ENCODE peak calls at places on chromosomes 5 and 9, in seven cellular contexts. E, K, X, A, L, Z and R are unnamed samples.

GRCh38 chr5:101942321-101942882 is 353.7 kb downstream of the SLCO4C1 start:
- DNase-seq in E (peak), K (peak), X (peak), A (peak), L (no peak), Z (no peak), R (no peak)

GRCh38 chr9:88892729-88893128 is 98.5 kb upstream of the S1PR3 start:
- DNase-seq in E (no peak), K (no peak), X (no peak), A (no peak), L (no peak), Z (no peak), R (no peak)

GRCh38 chr9:110821064-110821463 is 152.5 kb downstream of the MUSK start:
- DNase-seq in E (no peak), K (no peak), X (no peak), A (no peak), L (no peak), Z (no peak), R (no peak)

GRCh38 chr9:87732756-87733155 is 6.8 kb downstream of the CTSL start:
- DNase-seq in E (no peak), K (no peak), X (no peak), A (no peak), L (no peak), Z (no peak), R (no peak)

GRCh38 chr5:157520911-157521703 is 54.5 kb downstream of the ADAM19 start:
- DNase-seq in E (no peak), K (no peak), X (peak), A (peak), L (no peak), Z (no peak), R (no peak)

GRCh38 chr9:35791321-35791921 is at the start of gene NPR2:
- DNase-seq in E (peak), K (no peak), X (no peak), A (no peak), L (peak), Z (no peak), R (no peak)

GRCh38 chr5:115459844-115460243 is 84.7 kb downstream of the FEM1C start:
- DNase-seq in E (no peak), K (no peak), X (no peak), A (no peak), L (no peak), Z (no peak), R (peak)

GRCh38 chr5:93517828-93518227 is 63.2 kb downstream of the NR2F1-AS1 start:
- DNase-seq in E (no peak), K (no peak), X (peak), A (no peak), L (no peak), Z (no peak), R (no peak)

GRCh38 chr9:121440265-121440664 is 59.4 kb downstream of the GGTA1 start:
- DNase-seq in E (no peak), K (no peak), X (no peak), A (peak), L (no peak), Z (no peak), R (no peak)

GRCh38 chr9:27539479-27540441 is 10.1 kb upstream of the MOB3B start:
- DNase-seq in E (no peak), K (peak), X (no peak), A (no peak), L (no peak), Z (no peak), R (no peak)

GRCh38 chr5:88690619-88691560 is 192.1 kb downstream of the MEF2C start:
- DNase-seq in E (peak), K (peak), X (peak), A (peak), L (peak), Z (peak), R (no peak)

GRCh38 chr5:3878267-3878666 is 282.6 kb downstream of the IRX1 start:
- DNase-seq in E (no peak), K (no peak), X (no peak), A (no peak), L (no peak), Z (no peak), R (no peak)

GRCh38 chr5:150253416-150254208 is 36.0 kb downstream of the CAMK2A start:
- DNase-seq in E (no peak), K (no peak), X (no peak), A (no peak), L (no peak), Z (no peak), R (no peak)

GRCh38 chr9:110923601-110924000 is 114.7 kb downstream of the LPAR1 start:
- DNase-seq in E (no peak), K (no peak), X (no peak), A (no peak), L (no peak), Z (no peak), R (no peak)

GRCh38 chr9:109120204-109120789 is 550 bp upstream of the TMEM245 start:
- DNase-seq in E (no peak), K (no peak), X (no peak), A (no peak), L (no peak), Z (no peak), R (no peak)

GRCh38 chr9:92275541-92275940 is 18.0 kb downstream of the IARS1 start:
- DNase-seq in E (no peak), K (no peak), X (no peak), A (peak), L (no peak), Z (no peak), R (no peak)

GRCh38 chr9:113650207-113651131 is 186.9 kb downstream of the RGS3 start:
- DNase-seq in E (peak), K (no peak), X (no peak), A (peak), L (no peak), Z (no peak), R (no peak)

GRCh38 chr5:172943906-172944305 is 15.3 kb upstream of the RPL26L1 start:
- DNase-seq in E (no peak), K (no peak), X (no peak), A (no peak), L (no peak), Z (no peak), R (no peak)

GRCh38 chr5:166509085-166509484 is 1782.4 kb upstream of the WWC1 start:
- DNase-seq in E (peak), K (no peak), X (no peak), A (peak), L (no peak), Z (no peak), R (peak)

GRCh38 chr9:38643456-38644173 is 23.2 kb upstream of the ANKRD18A start:
- DNase-seq in E (no peak), K (no peak), X (no peak), A (no peak), L (no peak), Z (no peak), R (no peak)

GRCh38 chr9:18791074-18791473 is 241.9 kb downstream of the SAXO1 start:
- DNase-seq in E (peak), K (no peak), X (no peak), A (no peak), L (no peak), Z (no peak), R (no peak)

GRCh38 chr9:137306546-137307254 is 4.6 kb upstream of the NRARP start:
- DNase-seq in E (no peak), K (peak), X (no peak), A (no peak), L (peak), Z (peak), R (no peak)

GRCh38 chr9:107782381-107782780 is 292.8 kb upstream of the KLF4 start:
- DNase-seq in E (no peak), K (no peak), X (no peak), A (no peak), L (no peak), Z (no peak), R (peak)

GRCh38 chr9:33517373-33517772 is 6.7 kb upstream of the ANKRD18B start:
- DNase-seq in E (peak), K (peak), X (no peak), A (peak), L (no peak), Z (no peak), R (no peak)

GRCh38 chr9:74760031-74760700 is 127.6 kb downstream of the TRPM6 start:
- DNase-seq in E (no peak), K (no peak), X (no peak), A (peak), L (no peak), Z (no peak), R (no peak)

GRCh38 chr5:154391788-154392187 is 54.0 kb upstream of the SAP30L start:
- DNase-seq in E (no peak), K (no peak), X (no peak), A (no peak), L (no peak), Z (no peak), R (no peak)

GRCh38 chr5:109739741-109740140 is 50.0 kb downstream of the MAN2A1 start:
- DNase-seq in E (peak), K (no peak), X (no peak), A (peak), L (no peak), Z (no peak), R (peak)

GRCh38 chr5:107670927-107671741 is at the start of gene EFNA5:
- DNase-seq in E (peak), K (peak), X (peak), A (peak), L (peak), Z (peak), R (no peak)

DNA sequence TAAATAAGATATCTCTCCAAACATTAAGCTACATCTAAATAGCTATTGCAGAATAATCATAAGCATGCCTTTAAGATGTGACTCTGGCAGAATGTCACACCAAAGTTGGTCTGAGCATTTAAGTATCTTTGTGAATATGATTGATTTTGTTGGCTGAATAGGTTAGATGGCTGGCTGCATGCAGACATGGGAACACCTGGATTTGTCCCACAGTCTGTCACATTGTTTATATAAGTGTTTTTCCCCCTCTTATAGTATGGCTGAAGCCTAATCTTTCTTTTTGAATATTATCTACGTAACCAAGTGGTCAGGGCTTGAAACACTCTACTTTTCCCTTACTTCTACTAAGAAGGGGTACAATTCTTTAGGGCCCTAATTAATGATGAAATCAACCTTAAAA is 36.2 kb downstream of the PCSK1 start:
- DNase-seq in E (no peak), K (peak), X (no peak), A (no peak), L (no peak), Z (no peak), R (no peak)
- TF ChIP-seq CTCF in E (no peak), K (no peak), X (no peak), A (no peak), L (no peak), Z (no peak), R (no peak)

GRCh38 chr5:54959673-54960418 is 25.5 kb downstream of the ESM1 start:
- DNase-seq in E (peak), K (no peak), X (no peak), A (no peak), L (no peak), Z (no peak), R (no peak)
- TF ChIP-seq CTCF in E (peak), K (no peak), X (peak), A (no peak), L (no peak), Z (no peak), R (peak)

GRCh38 chr5:133613743-133614142 is 1.4 kb upstream of the FSTL4 start:
- DNase-seq in E (no peak), K (no peak), X (peak), A (no peak), L (no peak), Z (no peak), R (no peak)

GRCh38 chr5:133611357-133612020 is 852 bp downstream of the FSTL4 start:
- DNase-seq in E (peak), K (no peak), X (no peak), A (no peak), L (peak), Z (no peak), R (no peak)

GRCh38 chr5:133610489-133611356 is 1.6 kb downstream of the FSTL4 start:
- DNase-seq in E (peak), K (peak), X (peak), A (peak), L (peak), Z (peak), R (peak)

GRCh38 chr5:133613184-133613583 is 843 bp upstream of the FSTL4 start:
- DNase-seq in E (no peak), K (no peak), X (no peak), A (no peak), L (no peak), Z (no peak), R (no peak)

GRCh38 chr5:133612021-133612860 is at the start of gene FSTL4:
- DNase-seq in E (peak), K (peak), X (peak), A (peak), L (peak), Z (peak), R (no peak)
- TF ChIP-seq CTCF in E (no peak), K (no peak), X (no peak), A (peak), L (no peak), Z (no peak), R (no peak)

GRCh38 chr5:12272389-12272788 is 368.1 kb upstream of the CTNND2 start:
- DNase-seq in E (peak), K (no peak), X (no peak), A (no peak), L (no peak), Z (no peak), R (no peak)
- TF ChIP-seq CTCF in E (no peak), K (no peak), X (no peak), A (no peak), L (no peak), Z (no peak), R (no peak)

GRCh38 chr5:55220433-55221185 is 6.5 kb downstream of the MCIDAS start:
- DNase-seq in E (peak), K (peak), X (no peak), A (no peak), L (peak), Z (no peak), R (no peak)
- TF ChIP-seq CTCF in E (no peak), K (no peak), X (no peak), A (no peak), L (no peak), Z (no peak), R (no peak)

GRCh38 chr5:35622974-35623373 is 5.3 kb downstream of the SPEF2 start:
- DNase-seq in E (no peak), K (no peak), X (no peak), A (no peak), L (no peak), Z (no peak), R (no peak)
- TF ChIP-seq CTCF in E (no peak), K (no peak), X (no peak), A (no peak), L (no peak), Z (no peak), R (no peak)

GRCh38 chr9:4324513-4324912 is 24.6 kb upstream of the GLIS3 start:
- DNase-seq in E (no peak), K (no peak), X (peak), A (no peak), L (no peak), Z (no peak), R (no peak)

GRCh38 chr9:4325113-4325512 is 25.2 kb upstream of the GLIS3 start:
- DNase-seq in E (no peak), K (no peak), X (no peak), A (no peak), L (no peak), Z (no peak), R (no peak)

GRCh38 chr9:4328723-4329122 is 28.9 kb upstream of the GLIS3 start:
- DNase-seq in E (no peak), K (no peak), X (no peak), A (no peak), L (no peak), Z (no peak), R (no peak)

GRCh38 chr9:4333231-4333740 is 33.4 kb upstream of the GLIS3 start:
- DNase-seq in E (no peak), K (no peak), X (no peak), A (no peak), L (no peak), Z (no peak), R (no peak)

DNA sequence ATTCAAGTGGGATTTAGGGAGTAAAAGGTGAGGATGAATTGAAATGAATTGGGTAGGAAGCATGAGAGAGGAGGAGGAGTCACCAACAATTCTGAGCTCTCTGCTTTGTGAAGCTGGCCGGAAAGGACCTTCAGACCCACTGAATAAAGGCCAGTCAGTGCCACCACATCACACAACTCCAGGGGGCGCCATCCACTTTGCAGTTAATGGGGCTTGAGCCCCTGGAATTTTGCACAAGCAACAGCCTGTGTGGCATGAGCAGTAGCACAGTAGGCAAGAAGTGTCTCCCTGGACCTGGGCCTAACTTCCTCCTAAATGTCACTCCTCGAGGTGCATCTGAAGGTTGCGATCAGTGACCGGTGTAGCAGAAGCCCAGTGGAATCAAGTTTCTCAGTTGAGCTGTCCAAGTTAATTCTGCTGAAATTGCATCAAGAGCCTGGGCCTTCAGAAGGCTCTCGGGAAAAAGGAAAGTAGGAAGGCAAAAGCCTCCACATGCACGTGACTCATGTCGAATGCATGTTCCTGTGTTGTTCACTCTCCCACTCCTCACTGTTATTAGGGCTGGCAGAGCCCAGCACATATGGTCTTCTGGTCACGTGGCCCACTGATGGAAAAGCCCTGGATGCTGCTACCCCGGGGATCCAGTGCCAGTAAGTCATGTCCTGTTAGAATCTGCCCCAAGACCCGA is 27.8 kb upstream of the GLIS3 start:
- DNase-seq in E (no peak), K (no peak), X (no peak), A (no peak), L (no peak), Z (no peak), R (peak)
- TF ChIP-seq CTCF in E (peak), K (no peak), X (no peak), A (no peak), L (no peak), Z (no peak), R (peak)

GRCh38 chr5:179267071-179267670 is 78.1 kb downstream of the ADAMTS2 start:
- DNase-seq in E (no peak), K (peak), X (peak), A (no peak), L (peak), Z (peak), R (no peak)
- TF ChIP-seq CTCF in E (no peak), K (no peak), X (no peak), A (no peak), L (no peak), Z (no peak), R (no peak)

DNA sequence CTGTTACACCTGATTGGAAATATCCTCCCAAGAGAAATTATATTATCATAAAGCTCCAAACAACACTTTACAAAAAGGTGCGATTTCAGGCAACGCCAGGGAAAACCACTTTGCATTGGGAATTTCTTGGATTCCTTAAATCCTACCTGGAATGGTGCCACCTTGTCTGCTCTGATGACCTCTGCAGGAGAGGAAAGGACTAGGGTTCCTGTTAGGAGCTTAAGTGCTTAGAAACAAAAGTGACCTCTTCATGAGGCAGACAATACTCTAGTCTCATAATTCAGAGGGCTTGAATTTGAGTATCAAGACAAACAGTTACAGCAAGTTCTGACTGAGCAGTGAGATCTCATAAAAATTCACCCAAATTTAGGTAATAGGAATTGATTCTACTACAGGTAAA is 33.9 kb upstream of the GLIS3 start:
- DNase-seq in E (no peak), K (no peak), X (no peak), A (no peak), L (no peak), Z (no peak), R (no peak)
- TF ChIP-seq CTCF in E (no peak), K (no peak), X (no peak), A (no peak), L (no peak), Z (no peak), R (no peak)